ENCODE peak calls at places on chromosomes 3 and 15, in ten cellular contexts. One of them, this sample, is unnamed. For H3K4me1, the result is how much of the 10 kb centered on the place peaks cover.

GRCh38 chr3:189806171-189806951 is 175.2 kb downstream of the TP63 start:
- DNase-seq in A673: peak
- DNase-seq in CD8-positive, alpha-beta T cell: no peak
- DNase-seq in psoas muscle: no peak
- DNase-seq in mammary epithelial cell: no peak
- DNase-seq in MM.1S: no peak
- DNase-seq in ovary: no peak
- DNase-seq in lower lobe of right lung: no peak
- DNase-seq in spleen: no peak
- DNase-seq in body of pancreas: no peak
- DNase-seq in this sample: no peak

GRCh38 chr3:115660646-115661442 is 37.5 kb downstream of the GAP43 start:
- DNase-seq in mammary epithelial cell: no peak
- DNase-seq in ovary: no peak
- DNase-seq in CD8-positive, alpha-beta T cell: no peak
- DNase-seq in spleen: no peak
- DNase-seq in lower lobe of right lung: no peak
- DNase-seq in body of pancreas: no peak
- DNase-seq in A673: peak
- DNase-seq in psoas muscle: no peak
- DNase-seq in MM.1S: no peak
- DNase-seq in this sample: no peak

GRCh38 chr15:59436774-59437472 is 1.1 kb upstream of the FAM81A start:
- DNase-seq in body of pancreas: no peak
- DNase-seq in MM.1S: no peak
- DNase-seq in psoas muscle: no peak
- DNase-seq in ovary: no peak
- DNase-seq in A673: peak
- DNase-seq in CD8-positive, alpha-beta T cell: no peak
- DNase-seq in lower lobe of right lung: no peak
- DNase-seq in spleen: no peak
- DNase-seq in mammary epithelial cell: no peak
- DNase-seq in this sample: no peak

GRCh38 chr3:122880173-122880572 is 85.3 kb downstream of the SLC49A4 start:
- DNase-seq in lower lobe of right lung: no peak
- DNase-seq in body of pancreas: no peak
- DNase-seq in CD8-positive, alpha-beta T cell: no peak
- DNase-seq in spleen: no peak
- DNase-seq in mammary epithelial cell: no peak
- DNase-seq in psoas muscle: no peak
- DNase-seq in A673: no peak
- DNase-seq in ovary: no peak
- DNase-seq in MM.1S: no peak
- DNase-seq in this sample: no peak

GRCh38 chr3:77039606-77040553 is at the start of gene ROBO2:
- DNase-seq in ovary: peak
- DNase-seq in mammary epithelial cell: peak
- DNase-seq in lower lobe of right lung: peak
- DNase-seq in body of pancreas: peak
- DNase-seq in psoas muscle: peak
- DNase-seq in CD8-positive, alpha-beta T cell: no peak
- DNase-seq in A673: peak
- DNase-seq in MM.1S: no peak
- DNase-seq in spleen: peak
- DNase-seq in this sample: peak

GRCh38 chr15:76196949-76197315 is 114.3 kb downstream of the ETFA start:
- DNase-seq in body of pancreas: peak
- DNase-seq in lower lobe of right lung: peak
- DNase-seq in ovary: no peak
- DNase-seq in MM.1S: no peak
- DNase-seq in spleen: peak
- DNase-seq in mammary epithelial cell: no peak
- DNase-seq in CD8-positive, alpha-beta T cell: no peak
- DNase-seq in psoas muscle: peak
- DNase-seq in A673: no peak
- DNase-seq in this sample: no peak

GRCh38 chr3:140580746-140581145 is 97.1 kb upstream of the TRIM42 start:
- DNase-seq in ovary: no peak
- DNase-seq in MM.1S: no peak
- DNase-seq in body of pancreas: no peak
- DNase-seq in lower lobe of right lung: no peak
- DNase-seq in spleen: no peak
- DNase-seq in mammary epithelial cell: peak
- DNase-seq in CD8-positive, alpha-beta T cell: no peak
- DNase-seq in psoas muscle: no peak
- DNase-seq in A673: no peak
- DNase-seq in this sample: peak

GRCh38 chr3:34361921-34362320 is 563.5 kb downstream of the PDCD6IP start:
- DNase-seq in ovary: no peak
- DNase-seq in MM.1S: peak
- DNase-seq in CD8-positive, alpha-beta T cell: no peak
- DNase-seq in spleen: no peak
- DNase-seq in A673: no peak
- DNase-seq in psoas muscle: no peak
- DNase-seq in body of pancreas: no peak
- DNase-seq in lower lobe of right lung: peak
- DNase-seq in mammary epithelial cell: no peak
- DNase-seq in this sample: no peak

GRCh38 chr3:82000350-82000749 is 238.9 kb upstream of the GBE1 start:
- DNase-seq in lower lobe of right lung: no peak
- DNase-seq in MM.1S: no peak
- DNase-seq in mammary epithelial cell: no peak
- DNase-seq in CD8-positive, alpha-beta T cell: no peak
- DNase-seq in psoas muscle: no peak
- DNase-seq in ovary: no peak
- DNase-seq in A673: no peak
- DNase-seq in spleen: no peak
- DNase-seq in body of pancreas: no peak
- DNase-seq in this sample: no peak

GRCh38 chr3:82000773-82001172 is 239.3 kb upstream of the GBE1 start:
- DNase-seq in A673: no peak
- DNase-seq in body of pancreas: peak
- DNase-seq in mammary epithelial cell: no peak
- DNase-seq in CD8-positive, alpha-beta T cell: no peak
- DNase-seq in lower lobe of right lung: no peak
- DNase-seq in spleen: no peak
- DNase-seq in MM.1S: peak
- DNase-seq in psoas muscle: no peak
- DNase-seq in ovary: no peak
- DNase-seq in this sample: no peak

GRCh38 chr3:81998139-81998755 is 236.8 kb upstream of the GBE1 start:
- DNase-seq in ovary: no peak
- DNase-seq in lower lobe of right lung: no peak
- DNase-seq in MM.1S: no peak
- DNase-seq in CD8-positive, alpha-beta T cell: no peak
- DNase-seq in A673: no peak
- DNase-seq in psoas muscle: no peak
- DNase-seq in spleen: no peak
- DNase-seq in body of pancreas: peak
- DNase-seq in mammary epithelial cell: no peak
- DNase-seq in this sample: no peak

GRCh38 chr3:81989773-81990172 is 228.3 kb upstream of the GBE1 start:
- DNase-seq in lower lobe of right lung: no peak
- DNase-seq in spleen: no peak
- DNase-seq in psoas muscle: no peak
- DNase-seq in mammary epithelial cell: no peak
- DNase-seq in ovary: no peak
- DNase-seq in A673: no peak
- DNase-seq in MM.1S: no peak
- DNase-seq in body of pancreas: no peak
- DNase-seq in CD8-positive, alpha-beta T cell: no peak
- DNase-seq in this sample: no peak

GRCh38 chr3:81995334-81995733 is 233.9 kb upstream of the GBE1 start:
- DNase-seq in mammary epithelial cell: no peak
- DNase-seq in CD8-positive, alpha-beta T cell: no peak
- DNase-seq in MM.1S: no peak
- DNase-seq in A673: no peak
- DNase-seq in body of pancreas: peak
- DNase-seq in psoas muscle: no peak
- DNase-seq in ovary: no peak
- DNase-seq in spleen: no peak
- DNase-seq in lower lobe of right lung: no peak
- DNase-seq in this sample: peak
- TF ChIP-seq CTCF in mammary epithelial cell: peak
- TF ChIP-seq CTCF in CD8-positive, alpha-beta T cell: no peak
- TF ChIP-seq CTCF in MM.1S: no peak
- TF ChIP-seq CTCF in A673: no peak
- TF ChIP-seq CTCF in body of pancreas: no peak
- TF ChIP-seq CTCF in psoas muscle: no peak
- TF ChIP-seq CTCF in ovary: no peak
- TF ChIP-seq CTCF in spleen: no peak
- TF ChIP-seq CTCF in lower lobe of right lung: no peak
- TF ChIP-seq CTCF in this sample: peak

GRCh38 chr15:65747265-65747664 is 44.8 kb downstream of the DENND4A start:
- DNase-seq in mammary epithelial cell: no peak
- DNase-seq in psoas muscle: no peak
- DNase-seq in body of pancreas: no peak
- DNase-seq in A673: no peak
- DNase-seq in ovary: no peak
- DNase-seq in lower lobe of right lung: no peak
- DNase-seq in CD8-positive, alpha-beta T cell: no peak
- DNase-seq in spleen: no peak
- DNase-seq in MM.1S: no peak
- DNase-seq in this sample: no peak
- H3K27ac ChIP-seq in mammary epithelial cell: no peak
- H3K27ac ChIP-seq in psoas muscle: no peak
- H3K27ac ChIP-seq in body of pancreas: no peak
- H3K27ac ChIP-seq in A673: no peak
- H3K27ac ChIP-seq in ovary: no peak
- H3K27ac ChIP-seq in lower lobe of right lung: no peak
- H3K27ac ChIP-seq in CD8-positive, alpha-beta T cell: no peak
- H3K27ac ChIP-seq in spleen: no peak
- H3K27ac ChIP-seq in MM.1S: no peak
- H3K27ac ChIP-seq in this sample: no peak

GRCh38 chr3:194274424-194275085 is 76.6 kb downstream of the CPN2 start:
- DNase-seq in lower lobe of right lung: peak
- DNase-seq in MM.1S: no peak
- DNase-seq in psoas muscle: no peak
- DNase-seq in spleen: no peak
- DNase-seq in mammary epithelial cell: no peak
- DNase-seq in A673: no peak
- DNase-seq in CD8-positive, alpha-beta T cell: no peak
- DNase-seq in ovary: peak
- DNase-seq in body of pancreas: no peak
- DNase-seq in this sample: no peak

GRCh38 chr3:194275231-194275671 is 75.9 kb downstream of the CPN2 start:
- DNase-seq in A673: no peak
- DNase-seq in ovary: peak
- DNase-seq in mammary epithelial cell: no peak
- DNase-seq in body of pancreas: no peak
- DNase-seq in CD8-positive, alpha-beta T cell: no peak
- DNase-seq in lower lobe of right lung: peak
- DNase-seq in MM.1S: no peak
- DNase-seq in spleen: no peak
- DNase-seq in psoas muscle: no peak
- DNase-seq in this sample: no peak

GRCh38 chr3:194277547-194278091 is 73.5 kb downstream of the CPN2 start:
- DNase-seq in mammary epithelial cell: no peak
- DNase-seq in body of pancreas: no peak
- DNase-seq in CD8-positive, alpha-beta T cell: no peak
- DNase-seq in MM.1S: no peak
- DNase-seq in A673: no peak
- DNase-seq in spleen: no peak
- DNase-seq in ovary: peak
- DNase-seq in psoas muscle: peak
- DNase-seq in lower lobe of right lung: peak
- DNase-seq in this sample: no peak

GRCh38 chr3:194276768-194277546 is 74.2 kb downstream of the CPN2 start:
- DNase-seq in mammary epithelial cell: no peak
- DNase-seq in body of pancreas: peak
- DNase-seq in lower lobe of right lung: peak
- DNase-seq in MM.1S: no peak
- DNase-seq in ovary: peak
- DNase-seq in spleen: no peak
- DNase-seq in CD8-positive, alpha-beta T cell: no peak
- DNase-seq in A673: peak
- DNase-seq in psoas muscle: peak
- DNase-seq in this sample: no peak

DNA sequence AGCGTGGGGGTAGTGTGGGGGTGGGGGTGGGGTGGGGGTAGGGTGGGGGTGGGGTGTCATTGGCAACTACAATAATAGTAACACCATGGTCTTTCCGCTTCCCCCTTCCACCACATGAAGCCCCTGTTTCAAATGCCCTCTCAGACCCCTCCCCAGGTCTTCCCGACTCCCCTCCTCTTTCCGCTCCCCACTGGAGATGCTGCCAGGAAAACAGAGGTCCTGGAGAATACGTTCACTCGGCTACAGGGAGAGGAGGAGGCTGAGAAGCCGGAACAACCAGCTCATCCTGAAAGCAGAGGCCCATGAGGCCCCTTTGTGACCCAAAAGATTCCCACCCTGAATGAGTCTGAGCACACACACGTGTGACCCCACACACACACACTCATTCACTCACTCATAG is 75.4 kb downstream of the CPN2 start:
- DNase-seq in psoas muscle: no peak
- DNase-seq in CD8-positive, alpha-beta T cell: no peak
- DNase-seq in mammary epithelial cell: no peak
- DNase-seq in lower lobe of right lung: peak
- DNase-seq in body of pancreas: no peak
- DNase-seq in MM.1S: no peak
- DNase-seq in spleen: no peak
- DNase-seq in ovary: peak
- DNase-seq in A673: no peak
- DNase-seq in this sample: no peak
- H3K4me1 ChIP-seq in psoas muscle: under half
- H3K4me1 ChIP-seq in CD8-positive, alpha-beta T cell: under half
- H3K4me1 ChIP-seq in mammary epithelial cell: under half
- H3K4me1 ChIP-seq in lower lobe of right lung: under half
- H3K4me1 ChIP-seq in body of pancreas: under half
- H3K4me1 ChIP-seq in MM.1S: under half
- H3K4me1 ChIP-seq in spleen: under half
- H3K4me1 ChIP-seq in ovary: under half
- H3K4me1 ChIP-seq in A673: under half
- H3K4me1 ChIP-seq in this sample: under half

GRCh38 chr15:81133782-81134461 is at the start of gene CFAP161:
- DNase-seq in psoas muscle: peak
- DNase-seq in CD8-positive, alpha-beta T cell: no peak
- DNase-seq in A673: peak
- DNase-seq in body of pancreas: peak
- DNase-seq in spleen: no peak
- DNase-seq in mammary epithelial cell: peak
- DNase-seq in ovary: peak
- DNase-seq in lower lobe of right lung: peak
- DNase-seq in MM.1S: peak
- DNase-seq in this sample: peak
- TF ChIP-seq CTCF in psoas muscle: no peak
- TF ChIP-seq CTCF in CD8-positive, alpha-beta T cell: no peak
- TF ChIP-seq CTCF in A673: no peak
- TF ChIP-seq CTCF in body of pancreas: no peak
- TF ChIP-seq CTCF in spleen: no peak
- TF ChIP-seq CTCF in mammary epithelial cell: no peak
- TF ChIP-seq CTCF in ovary: no peak
- TF ChIP-seq CTCF in lower lobe of right lung: no peak
- TF ChIP-seq CTCF in MM.1S: no peak
- TF ChIP-seq CTCF in this sample: no peak

GRCh38 chr3:156606729-156607128 is 51.8 kb upstream of the SSR3 start:
- DNase-seq in ovary: no peak
- DNase-seq in A673: no peak
- DNase-seq in CD8-positive, alpha-beta T cell: no peak
- DNase-seq in body of pancreas: no peak
- DNase-seq in mammary epithelial cell: no peak
- DNase-seq in spleen: no peak
- DNase-seq in MM.1S: no peak
- DNase-seq in psoas muscle: no peak
- DNase-seq in lower lobe of right lung: no peak
- DNase-seq in this sample: no peak
- H3K27ac ChIP-seq in ovary: no peak
- H3K27ac ChIP-seq in A673: peak
- H3K27ac ChIP-seq in CD8-positive, alpha-beta T cell: no peak
- H3K27ac ChIP-seq in body of pancreas: no peak
- H3K27ac ChIP-seq in mammary epithelial cell: no peak
- H3K27ac ChIP-seq in spleen: peak
- H3K27ac ChIP-seq in MM.1S: no peak
- H3K27ac ChIP-seq in psoas muscle: no peak
- H3K27ac ChIP-seq in lower lobe of right lung: peak
- H3K27ac ChIP-seq in this sample: no peak

This sample was measured in foreskin keratinocyte.